ENCODE peak calls at places on chromosome 19, in seven cellular contexts. P is lower lobe of right lung, Q is tibial artery, W is cardiac muscle cell, R is SJSA1, D is right lobe of liver, I is tibial nerve. B is an unnamed sample. For H3K27me3, the result is how much of the 10 kb centered on the place peaks cover.

GRCh38 chr19:36449059-36449670 is 30.7 kb upstream of the ZFP82 start:
- DNase-seq in P (no peak), Q (no peak), W (no peak), D (no peak), R (no peak), I (no peak), B (no peak)

GRCh38 chr19:40616178-40616577 is 15.0 kb downstream of the LTBP4 start:
- DNase-seq in W (no peak), D (no peak), I (no peak), R (no peak), Q (no peak), P (no peak), B (no peak)

GRCh38 chr19:1864480-1865171 is 1.2 kb upstream of the KLF16 start:
- DNase-seq in Q (no peak), W (peak), I (no peak), D (peak), R (peak), P (peak), B (peak)

GRCh38 chr19:8161135-8161646 is 11.8 kb upstream of the FBN3 start:
- DNase-seq in W (peak), R (no peak), I (no peak), D (no peak), P (no peak), Q (no peak), B (no peak)

GRCh38 chr19:14004619-14005380 is 1.3 kb downstream of the RFX1 start:
- DNase-seq in W (no peak), I (peak), P (peak), R (no peak), D (peak), Q (peak), B (peak)

GRCh38 chr19:7492142-7493055 is 3.6 kb upstream of the PEX11G start:
- DNase-seq in R (peak), I (no peak), D (no peak), P (no peak), W (no peak), Q (no peak), B (peak)

GRCh38 chr19:18999016-18999758 is 34.1 kb downstream of the SUGP2 start:
- DNase-seq in Q (no peak), D (peak), W (no peak), R (no peak), P (no peak), I (no peak), B (peak)

GRCh38 chr19:51194527-51195315 is 30.2 kb upstream of the CD33 start:
- DNase-seq in W (no peak), P (no peak), D (no peak), Q (no peak), R (no peak), I (no peak), B (no peak)

GRCh38 chr19:2051771-2052704 is 994 bp upstream of the MKNK2 start:
- DNase-seq in W (no peak), D (peak), I (no peak), P (peak), R (no peak), Q (no peak), B (no peak)

GRCh38 chr19:10976200-10976892 is 15.5 kb downstream of the SMARCA4 start:
- DNase-seq in Q (no peak), P (no peak), W (no peak), D (no peak), I (no peak), R (no peak), B (no peak)

GRCh38 chr19:9945319-9945966 is 9.1 kb upstream of the OLFM2 start:
- DNase-seq in D (peak), W (no peak), P (peak), I (peak), R (peak), Q (peak), B (peak)

GRCh38 chr19:11024259-11024658 is 63.4 kb downstream of the SMARCA4 start:
- DNase-seq in R (no peak), D (peak), I (no peak), W (no peak), Q (peak), P (no peak), B (no peak)

GRCh38 chr19:3229346-3229743 is 4.9 kb downstream of the CELF5 start:
- DNase-seq in Q (no peak), W (no peak), I (no peak), P (no peak), R (no peak), D (no peak), B (no peak)

GRCh38 chr19:13102666-13103584 is at the start of gene LYL1:
- DNase-seq in D (peak), Q (peak), W (peak), P (peak), I (no peak), R (no peak), B (peak)

GRCh38 chr19:5586300-5587070 is 18.7 kb upstream of the TINCR start:
- DNase-seq in Q (no peak), R (no peak), P (no peak), D (peak), I (no peak), W (no peak), B (no peak)

GRCh38 chr19:29415507-29415906 is 110.3 kb upstream of the VSTM2B start:
- DNase-seq in R (no peak), W (no peak), I (no peak), D (no peak), Q (no peak), P (no peak), B (no peak)

GRCh38 chr19:35995655-35995993 is 636 bp downstream of the SDHAF1 start:
- DNase-seq in P (peak), Q (peak), I (no peak), W (peak), R (peak), D (peak), B (peak)

GRCh38 chr19:46902402-46902766 is 41.6 kb downstream of the ARHGAP35 start:
- DNase-seq in R (no peak), Q (no peak), I (no peak), P (no peak), W (no peak), D (no peak), B (no peak)

GRCh38 chr19:12606796-12607195 is 3.8 kb downstream of the ZNF490 start:
- DNase-seq in Q (peak), R (no peak), P (no peak), W (no peak), I (no peak), D (no peak), B (no peak)

GRCh38 chr19:18669524-18669817 is 14.0 kb upstream of the CRTC1 start:
- DNase-seq in I (no peak), R (no peak), Q (no peak), W (no peak), D (no peak), P (no peak), B (no peak)

GRCh38 chr19:22628401-22628800 is 5.7 kb upstream of the ZNF492 start:
- DNase-seq in P (no peak), I (no peak), W (no peak), R (no peak), D (no peak), Q (no peak), B (no peak)

GRCh38 chr19:46785054-46785979 is 3.1 kb downstream of the SLC1A5 start:
- DNase-seq in R (no peak), P (no peak), Q (no peak), I (no peak), D (no peak), W (no peak), B (no peak)

GRCh38 chr19:28497137-28497536 is 715.8 kb downstream of the UQCRFS1 start:
- DNase-seq in P (no peak), Q (no peak), I (no peak), D (no peak), W (no peak), R (no peak), B (no peak)

GRCh38 chr19:41871573-41872383 is 5.3 kb upstream of the CD79A start:
- DNase-seq in D (peak), W (no peak), Q (no peak), P (peak), I (no peak), R (no peak), B (no peak)

GRCh38 chr19:3294080-3294850 is 69.8 kb downstream of the CELF5 start:
- DNase-seq in P (no peak), D (no peak), I (no peak), W (no peak), R (no peak), Q (no peak), B (no peak)

GRCh38 chr19:17751103-17751911 is at the start of gene FCHO1:
- DNase-seq in P (peak), R (no peak), I (no peak), Q (peak), W (no peak), D (peak), B (peak)

GRCh38 chr19:33675501-33676124 is 53.9 kb downstream of the CHST8 start:
- DNase-seq in Q (no peak), I (no peak), P (no peak), D (no peak), W (no peak), R (no peak), B (no peak)

GRCh38 chr19:36423925-36424324 is 5.5 kb upstream of the ZFP82 start:
- DNase-seq in W (no peak), D (no peak), Q (no peak), P (no peak), R (no peak), I (no peak), B (no peak)

GRCh38 chr19:50419580-50420035 is 870 bp downstream of the SPIB start:
- DNase-seq in R (no peak), I (no peak), Q (no peak), D (no peak), P (no peak), W (no peak), B (no peak)

GRCh38 chr19:12733369-12733896 is 1.1 kb downstream of the TRIR start:
- DNase-seq in Q (no peak), I (no peak), R (no peak), W (no peak), P (no peak), D (peak), B (no peak)

GRCh38 chr19:15417699-15418098 is 1.1 kb downstream of the AKAP8L start:
- DNase-seq in I (no peak), D (peak), W (no peak), P (no peak), Q (peak), R (no peak), B (no peak)
- H3K27ac ChIP-seq in I (peak), D (no peak), W (peak), P (peak), Q (peak), R (peak), B (peak)

GRCh38 chr19:30677702-30678101 is 305.5 kb downstream of the ZNF536 start:
- DNase-seq in D (no peak), Q (no peak), R (no peak), W (no peak), I (no peak), P (no peak), B (no peak)

GRCh38 chr19:30678168-30678567 is 306.0 kb downstream of the ZNF536 start:
- DNase-seq in Q (no peak), D (no peak), W (no peak), P (no peak), I (no peak), R (no peak), B (no peak)

GRCh38 chr19:30679286-30679685 is 307.1 kb downstream of the ZNF536 start:
- DNase-seq in I (no peak), R (no peak), W (no peak), P (no peak), D (no peak), Q (no peak), B (no peak)

GRCh38 chr19:30681162-30681996 is 309.2 kb downstream of the ZNF536 start:
- DNase-seq in W (no peak), P (no peak), I (no peak), D (no peak), R (no peak), Q (no peak), B (no peak)

DNA sequence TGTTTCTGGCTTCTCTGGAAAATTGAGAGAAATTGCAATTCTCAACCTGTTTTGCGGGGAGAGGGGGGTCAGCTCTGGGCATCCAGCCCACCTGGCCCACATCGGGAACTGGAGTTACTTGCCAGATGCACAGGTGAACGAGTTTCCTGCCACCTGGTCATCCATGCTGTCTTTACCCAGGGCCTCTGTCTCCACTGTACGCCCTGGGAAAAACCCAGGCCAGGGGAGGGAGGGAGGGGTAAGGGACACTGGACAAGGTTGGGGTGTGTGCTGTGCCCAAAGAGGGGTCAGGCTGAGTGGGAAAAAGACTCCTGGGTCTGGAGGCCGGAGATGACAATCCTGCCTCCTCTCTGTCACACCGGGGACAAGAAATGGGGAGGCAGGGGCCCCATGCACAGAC is 307.6 kb downstream of the ZNF536 start:
- DNase-seq in Q (no peak), D (no peak), W (no peak), I (no peak), P (no peak), R (no peak), B (no peak)
- H3K27me3 ChIP-seq in Q (under half), D (under half), W (half or more), I (under half), P (under half), R (under half), B (half or more)

GRCh38 chr19:45306522-45307027 is 16.1 kb downstream of the CKM start:
- DNase-seq in W (peak), R (no peak), I (no peak), P (no peak), D (no peak), Q (no peak), B (no peak)

GRCh38 chr19:45314708-45315107 is 8.0 kb downstream of the CKM start:
- DNase-seq in P (no peak), Q (no peak), D (no peak), R (no peak), I (no peak), W (no peak), B (no peak)

GRCh38 chr19:45315304-45315703 is 7.4 kb downstream of the CKM start:
- DNase-seq in P (no peak), R (no peak), I (no peak), Q (no peak), D (no peak), W (no peak), B (no peak)

GRCh38 chr19:45307361-45307760 is 15.3 kb downstream of the CKM start:
- DNase-seq in R (no peak), D (no peak), P (no peak), Q (no peak), I (no peak), W (no peak), B (no peak)

GRCh38 chr19:45311640-45312039 is 11.0 kb downstream of the CKM start:
- DNase-seq in R (no peak), Q (no peak), D (no peak), P (peak), W (no peak), I (no peak), B (no peak)
- H3K27ac ChIP-seq in R (no peak), Q (no peak), D (no peak), P (no peak), W (no peak), I (no peak), B (no peak)

GRCh38 chr19:844300-844971 is 3.6 kb downstream of the PRTN3 start:
- DNase-seq in W (no peak), D (no peak), P (no peak), I (no peak), Q (no peak), R (no peak), B (no peak)

GRCh38 chr19:845707-846481 is 5.1 kb downstream of the PRTN3 start:
- DNase-seq in R (no peak), W (no peak), Q (no peak), P (no peak), I (no peak), D (no peak), B (no peak)

GRCh38 chr19:840519-841206 is at the start of gene PRTN3:
- DNase-seq in W (no peak), P (peak), R (no peak), I (no peak), Q (no peak), D (no peak), B (no peak)

GRCh38 chr19:843180-843835 is 2.5 kb downstream of the PRTN3 start:
- DNase-seq in W (peak), D (no peak), Q (no peak), R (no peak), P (peak), I (no peak), B (no peak)

DNA sequence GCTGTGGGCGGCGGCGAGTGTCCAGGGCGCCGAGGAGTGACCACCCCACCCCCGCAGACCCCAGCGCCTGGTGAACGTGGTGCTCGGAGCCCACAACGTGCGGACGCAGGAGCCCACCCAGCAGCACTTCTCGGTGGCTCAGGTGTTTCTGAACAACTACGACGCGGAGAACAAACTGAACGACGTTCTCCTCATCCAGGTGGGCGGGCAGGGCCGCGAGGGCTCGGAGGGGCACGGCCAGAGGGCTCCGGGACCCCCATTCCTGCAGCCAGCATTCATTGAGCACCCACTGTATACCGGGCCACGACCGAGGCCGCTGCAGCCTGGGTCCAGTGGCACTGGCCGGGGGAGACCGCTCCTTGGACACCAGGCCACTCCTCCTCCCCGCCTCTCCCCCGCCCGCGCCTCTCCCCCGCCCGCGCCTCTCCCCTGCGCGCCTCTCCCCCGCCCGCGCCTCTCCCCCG is 3.1 kb downstream of the PRTN3 start:
- DNase-seq in R (no peak), Q (no peak), D (no peak), P (no peak), W (no peak), I (no peak), B (peak)
- H3K27me3 ChIP-seq in R (under half), Q (under half), D (under half), P (half or more), W (under half), I (half or more), B (half or more)

GRCh38 chr19:38836438-38837303 is 5.1 kb upstream of the ECH1 start:
- DNase-seq in P (no peak), Q (no peak), D (peak), I (no peak), R (no peak), W (no peak), B (no peak)
- H3K27ac ChIP-seq in P (peak), Q (no peak), D (peak), I (no peak), R (no peak), W (peak), B (no peak)